ENCODE peak calls at places on chromosomes 11 and 22, in seven cellular contexts. One of them, this sample, is unnamed.

GRCh38 chr11:12329797-12330196 is 47.6 kb upstream of the PARVA start:
- DNase-seq in A549: no peak
- DNase-seq in RPMI7951: no peak
- DNase-seq in endothelial cell: no peak
- DNase-seq in GM23248: peak; percentile 4
- DNase-seq in neuronal stem cell: no peak
- DNase-seq in mesenchymal stem cell: no peak
- DNase-seq in this sample: no peak

GRCh38 chr22:46064966-46065666 is 85.2 kb upstream of the PPARA start:
- DNase-seq in RPMI7951: peak; percentile 41
- DNase-seq in mesenchymal stem cell: no peak
- DNase-seq in neuronal stem cell: no peak
- DNase-seq in A549: no peak
- DNase-seq in GM23248: peak; percentile 71
- DNase-seq in endothelial cell: no peak
- DNase-seq in this sample: peak; percentile 63

GRCh38 chr11:76206327-76207081 is at the start of gene WNT11:
- DNase-seq in neuronal stem cell: peak; percentile 76
- DNase-seq in GM23248: peak; percentile 69
- DNase-seq in endothelial cell: peak; percentile 38
- DNase-seq in mesenchymal stem cell: peak; percentile 43
- DNase-seq in A549: peak; percentile 40
- DNase-seq in RPMI7951: peak; percentile 53
- DNase-seq in this sample: no peak

GRCh38 chr11:75445315-75445953 is 12.4 kb upstream of the KLHL35 start:
- DNase-seq in mesenchymal stem cell: peak; percentile 60
- DNase-seq in endothelial cell: peak; percentile 83
- DNase-seq in RPMI7951: peak; percentile 43
- DNase-seq in GM23248: peak; percentile 59
- DNase-seq in A549: peak; percentile 83
- DNase-seq in neuronal stem cell: peak; percentile 78
- DNase-seq in this sample: peak; percentile 43

GRCh38 chr22:22745225-22746060 is 101.0 kb downstream of the GGTLC2 start:
- DNase-seq in GM23248: peak; percentile 61
- DNase-seq in mesenchymal stem cell: no peak
- DNase-seq in A549: peak; percentile 10
- DNase-seq in RPMI7951: no peak
- DNase-seq in endothelial cell: peak; percentile 70
- DNase-seq in neuronal stem cell: peak; percentile 15
- DNase-seq in this sample: peak; percentile 46

GRCh38 chr11:46850829-46851380 is 4.8 kb upstream of the CKAP5 start:
- DNase-seq in A549: no peak
- DNase-seq in mesenchymal stem cell: no peak
- DNase-seq in RPMI7951: no peak
- DNase-seq in neuronal stem cell: no peak
- DNase-seq in endothelial cell: no peak
- DNase-seq in GM23248: no peak
- DNase-seq in this sample: no peak

GRCh38 chr11:76626266-76626665 is 44.3 kb downstream of the LRRC32 start:
- DNase-seq in endothelial cell: peak; percentile 0
- DNase-seq in mesenchymal stem cell: no peak
- DNase-seq in neuronal stem cell: no peak
- DNase-seq in RPMI7951: no peak
- DNase-seq in A549: no peak
- DNase-seq in GM23248: no peak
- DNase-seq in this sample: no peak

GRCh38 chr11:2097356-2097997 is 41.7 kb downstream of the IGF2 start:
- DNase-seq in neuronal stem cell: peak; percentile 80
- DNase-seq in GM23248: peak; percentile 81
- DNase-seq in A549: no peak
- DNase-seq in endothelial cell: no peak
- DNase-seq in mesenchymal stem cell: peak; percentile 93
- DNase-seq in RPMI7951: peak; percentile 50
- DNase-seq in this sample: peak; percentile 67

GRCh38 chr11:13174090-13174489 is 103.5 kb upstream of the BMAL1 start:
- DNase-seq in GM23248: no peak
- DNase-seq in mesenchymal stem cell: no peak
- DNase-seq in neuronal stem cell: no peak
- DNase-seq in A549: no peak
- DNase-seq in endothelial cell: no peak
- DNase-seq in RPMI7951: peak; percentile 18
- DNase-seq in this sample: no peak

GRCh38 chr11:94020777-94021615 is at the start of gene HEPHL1:
- DNase-seq in A549: no peak
- DNase-seq in mesenchymal stem cell: no peak
- DNase-seq in GM23248: peak; percentile 18
- DNase-seq in endothelial cell: no peak
- DNase-seq in RPMI7951: peak; percentile 47
- DNase-seq in neuronal stem cell: no peak
- DNase-seq in this sample: no peak

GRCh38 chr11:3111919-3112690 is 53.0 kb downstream of the OSBPL5 start:
- DNase-seq in neuronal stem cell: no peak
- DNase-seq in mesenchymal stem cell: peak; percentile 85
- DNase-seq in RPMI7951: no peak
- DNase-seq in A549: no peak
- DNase-seq in GM23248: no peak
- DNase-seq in endothelial cell: no peak
- DNase-seq in this sample: peak; percentile 44

GRCh38 chr11:116641561-116642045 is 131.2 kb downstream of the BUD13 start:
- DNase-seq in endothelial cell: peak; percentile 73
- DNase-seq in mesenchymal stem cell: no peak
- DNase-seq in neuronal stem cell: peak; percentile 30
- DNase-seq in GM23248: peak; percentile 32
- DNase-seq in A549: peak; percentile 50
- DNase-seq in RPMI7951: no peak
- DNase-seq in this sample: no peak

GRCh38 chr11:132588366-132588765 is 943.9 kb downstream of the OPCML start:
- DNase-seq in endothelial cell: no peak
- DNase-seq in neuronal stem cell: no peak
- DNase-seq in A549: no peak
- DNase-seq in mesenchymal stem cell: no peak
- DNase-seq in RPMI7951: peak; percentile 17
- DNase-seq in GM23248: peak; percentile 55
- DNase-seq in this sample: no peak

GRCh38 chr11:64843971-64844329 is 503 bp downstream of the CDC42BPG start:
- DNase-seq in mesenchymal stem cell: no peak
- DNase-seq in endothelial cell: no peak
- DNase-seq in RPMI7951: no peak
- DNase-seq in GM23248: no peak
- DNase-seq in A549: no peak
- DNase-seq in neuronal stem cell: no peak
- DNase-seq in this sample: no peak

GRCh38 chr11:128311742-128312719 is 275.3 kb downstream of the ETS1 start:
- DNase-seq in RPMI7951: no peak
- DNase-seq in GM23248: no peak
- DNase-seq in endothelial cell: no peak
- DNase-seq in neuronal stem cell: no peak
- DNase-seq in A549: no peak
- DNase-seq in mesenchymal stem cell: no peak
- DNase-seq in this sample: no peak

GRCh38 chr11:73969991-73970800 is 12.4 kb downstream of the UCP2 start:
- DNase-seq in mesenchymal stem cell: no peak
- DNase-seq in A549: no peak
- DNase-seq in neuronal stem cell: no peak
- DNase-seq in endothelial cell: no peak
- DNase-seq in RPMI7951: no peak
- DNase-seq in GM23248: no peak
- DNase-seq in this sample: no peak

GRCh38 chr22:22865311-22866072 is 22.1 kb upstream of the IGLL5 start:
- DNase-seq in A549: no peak
- DNase-seq in mesenchymal stem cell: no peak
- DNase-seq in GM23248: no peak
- DNase-seq in RPMI7951: no peak
- DNase-seq in endothelial cell: no peak
- DNase-seq in neuronal stem cell: no peak
- DNase-seq in this sample: no peak

GRCh38 chr11:27703453-27703852 is 3.2 kb upstream of the BDNF start:
- DNase-seq in neuronal stem cell: no peak
- DNase-seq in RPMI7951: peak; percentile 65
- DNase-seq in GM23248: peak; percentile 68
- DNase-seq in endothelial cell: no peak
- DNase-seq in A549: no peak
- DNase-seq in mesenchymal stem cell: peak; percentile 82
- DNase-seq in this sample: peak; percentile 29

GRCh38 chr11:2178906-2179494 is 7.4 kb upstream of the TH start:
- DNase-seq in endothelial cell: no peak
- DNase-seq in GM23248: peak; percentile 69
- DNase-seq in RPMI7951: peak; percentile 81
- DNase-seq in A549: no peak
- DNase-seq in mesenchymal stem cell: peak; percentile 41
- DNase-seq in neuronal stem cell: no peak
- DNase-seq in this sample: peak; percentile 12

GRCh38 chr11:118051136-118051610 is 25.7 kb upstream of the TMPRSS4 start:
- DNase-seq in neuronal stem cell: no peak
- DNase-seq in GM23248: no peak
- DNase-seq in endothelial cell: no peak
- DNase-seq in RPMI7951: no peak
- DNase-seq in mesenchymal stem cell: no peak
- DNase-seq in A549: no peak
- DNase-seq in this sample: no peak

GRCh38 chr11:118703563-118704106 is 24.2 kb upstream of the TREH start:
- DNase-seq in mesenchymal stem cell: no peak
- DNase-seq in neuronal stem cell: no peak
- DNase-seq in A549: no peak
- DNase-seq in GM23248: no peak
- DNase-seq in RPMI7951: no peak
- DNase-seq in endothelial cell: no peak
- DNase-seq in this sample: no peak

GRCh38 chr11:30474151-30474954 is 111.8 kb downstream of the MPPED2 start:
- DNase-seq in A549: no peak
- DNase-seq in mesenchymal stem cell: no peak
- DNase-seq in RPMI7951: no peak
- DNase-seq in GM23248: no peak
- DNase-seq in endothelial cell: no peak
- DNase-seq in neuronal stem cell: no peak
- DNase-seq in this sample: no peak

GRCh38 chr11:116813781-116814471 is 9.2 kb downstream of the APOA4 start:
- DNase-seq in neuronal stem cell: no peak
- DNase-seq in mesenchymal stem cell: no peak
- DNase-seq in GM23248: peak; percentile 62
- DNase-seq in A549: no peak
- DNase-seq in endothelial cell: no peak
- DNase-seq in RPMI7951: no peak
- DNase-seq in this sample: no peak

GRCh38 chr22:50276143-50276542 is 6.0 kb upstream of the MAPK11 start:
- DNase-seq in A549: no peak
- DNase-seq in RPMI7951: peak; percentile 37
- DNase-seq in mesenchymal stem cell: no peak
- DNase-seq in endothelial cell: peak; percentile 52
- DNase-seq in neuronal stem cell: no peak
- DNase-seq in GM23248: peak; percentile 66
- DNase-seq in this sample: peak; percentile 60

GRCh38 chr22:24200616-24201212 is 19.4 kb downstream of the SUSD2 start:
- DNase-seq in GM23248: peak; percentile 74
- DNase-seq in endothelial cell: no peak
- DNase-seq in RPMI7951: peak; percentile 54
- DNase-seq in neuronal stem cell: no peak
- DNase-seq in A549: peak; percentile 60
- DNase-seq in mesenchymal stem cell: peak; percentile 35
- DNase-seq in this sample: peak; percentile 64

GRCh38 chr22:49102367-49102766 is 725.3 kb downstream of the BRD1 start:
- DNase-seq in RPMI7951: no peak
- DNase-seq in mesenchymal stem cell: no peak
- DNase-seq in A549: no peak
- DNase-seq in endothelial cell: no peak
- DNase-seq in GM23248: no peak
- DNase-seq in neuronal stem cell: no peak
- DNase-seq in this sample: no peak

GRCh38 chr11:105232021-105232420 is 92.5 kb upstream of the CARD18 start:
- DNase-seq in endothelial cell: no peak
- DNase-seq in GM23248: no peak
- DNase-seq in RPMI7951: no peak
- DNase-seq in mesenchymal stem cell: no peak
- DNase-seq in neuronal stem cell: no peak
- DNase-seq in A549: no peak
- DNase-seq in this sample: no peak

GRCh38 chr22:37640591-37641250 is 1.3 kb downstream of the SH3BP1 start:
- DNase-seq in RPMI7951: no peak
- DNase-seq in mesenchymal stem cell: peak; percentile 20
- DNase-seq in endothelial cell: no peak
- DNase-seq in GM23248: no peak
- DNase-seq in neuronal stem cell: no peak
- DNase-seq in A549: no peak
- DNase-seq in this sample: no peak

GRCh38 chr11:99937330-99937729 is 749.8 kb upstream of the ARHGAP42 start:
- DNase-seq in mesenchymal stem cell: no peak
- DNase-seq in neuronal stem cell: no peak
- DNase-seq in GM23248: no peak
- DNase-seq in endothelial cell: no peak
- DNase-seq in RPMI7951: peak; percentile 3
- DNase-seq in A549: no peak
- DNase-seq in this sample: no peak

GRCh38 chr11:134261626-134262488 is 8.5 kb downstream of the ACAD8 start:
- DNase-seq in endothelial cell: peak; percentile 43
- DNase-seq in RPMI7951: no peak
- DNase-seq in mesenchymal stem cell: no peak
- DNase-seq in A549: peak; percentile 51
- DNase-seq in neuronal stem cell: no peak
- DNase-seq in GM23248: peak; percentile 49
- DNase-seq in this sample: peak; percentile 25

GRCh38 chr11:23976369-23976768 is 520.5 kb upstream of the LUZP2 start:
- DNase-seq in mesenchymal stem cell: peak; percentile 47
- DNase-seq in A549: no peak
- DNase-seq in RPMI7951: no peak
- DNase-seq in neuronal stem cell: no peak
- DNase-seq in endothelial cell: no peak
- DNase-seq in GM23248: peak; percentile 40
- DNase-seq in this sample: peak; percentile 68

GRCh38 chr11:104531075-104531474 is 367.1 kb upstream of the PDGFD start:
- DNase-seq in A549: peak; percentile 1
- DNase-seq in GM23248: no peak
- DNase-seq in mesenchymal stem cell: no peak
- DNase-seq in neuronal stem cell: no peak
- DNase-seq in RPMI7951: no peak
- DNase-seq in endothelial cell: no peak
- DNase-seq in this sample: peak; percentile 14

GRCh38 chr22:19593991-19594569 is 69.9 kb upstream of the CLDN5 start:
- DNase-seq in endothelial cell: no peak
- DNase-seq in GM23248: no peak
- DNase-seq in A549: no peak
- DNase-seq in RPMI7951: no peak
- DNase-seq in mesenchymal stem cell: no peak
- DNase-seq in neuronal stem cell: no peak
- DNase-seq in this sample: no peak

This sample was measured in fibroblast of mammary gland.